ENCODE peak calls at places on chromosomes 13 and 19, in seven cellular contexts. X, P, O, U, S, W and A are unnamed samples.

GRCh38 chr19:47749326-47749725 is 4.0 kb downstream of the NOP53 start:
- DNase-seq in X (no peak), P (no peak), W (no peak), O (no peak), S (no peak), U (no peak), A (no peak)

GRCh38 chr13:40996433-40997095 is 22.6 kb downstream of the ELF1 start:
- DNase-seq in U (no peak), X (no peak), O (no peak), P (no peak), S (no peak), W (no peak), A (no peak)

GRCh38 chr13:40452741-40453665 is 213.4 kb downstream of the FOXO1 start:
- DNase-seq in S (no peak), P (no peak), W (no peak), O (no peak), X (peak; percentile 8), U (no peak), A (no peak)

GRCh38 chr19:30371157-30371845 is 883 bp upstream of the ZNF536 start:
- DNase-seq in U (no peak), O (no peak), P (no peak), X (no peak), S (no peak), W (no peak), A (no peak)

GRCh38 chr19:29596885-29597525 is 9.1 kb upstream of the POP4 start:
- DNase-seq in W (no peak), P (no peak), X (peak; percentile 40), O (peak; percentile 20), U (no peak), S (peak; percentile 8), A (no peak)

GRCh38 chr19:9054207-9054606 is 32.7 kb upstream of the OR1M1 start:
- DNase-seq in U (no peak), O (no peak), W (no peak), P (no peak), X (no peak), S (no peak), A (no peak)

GRCh38 chr13:92074658-92075057 is 676.2 kb downstream of the GPC5 start:
- DNase-seq in X (no peak), P (no peak), O (peak; percentile 4), W (no peak), S (no peak), U (no peak), A (no peak)

GRCh38 chr13:61546413-61546812 is 130.8 kb upstream of the PCDH20 start:
- DNase-seq in P (no peak), W (no peak), U (no peak), O (no peak), S (no peak), X (no peak), A (no peak)

GRCh38 chr13:92838786-92839185 is 387.8 kb upstream of the GPC6 start:
- DNase-seq in U (peak; percentile 50), X (peak; percentile 94), S (peak; percentile 51), W (no peak), P (no peak), O (no peak), A (no peak)

GRCh38 chr19:28549680-28550277 is 663.2 kb downstream of the UQCRFS1 start:
- DNase-seq in P (no peak), S (no peak), W (no peak), O (no peak), U (no peak), X (no peak), A (no peak)

GRCh38 chr19:4518345-4519171 is at the start of gene PLIN4:
- DNase-seq in X (peak; percentile 38), P (no peak), O (no peak), U (no peak), S (no peak), W (peak; percentile 87), A (no peak)

GRCh38 chr13:52879950-52880650 is 31.7 kb upstream of the PCDH8 start:
- DNase-seq in W (no peak), O (no peak), S (no peak), X (no peak), P (peak; percentile 29), U (no peak), A (no peak)

GRCh38 chr13:66700336-66700735 is 529.8 kb downstream of the PCDH9 start:
- DNase-seq in P (no peak), U (no peak), S (no peak), X (no peak), O (no peak), W (no peak), A (no peak)

GRCh38 chr13:95192998-95193397 is 108.3 kb downstream of the ABCC4 start:
- DNase-seq in S (no peak), W (no peak), O (no peak), X (no peak), U (no peak), P (no peak), A (no peak)

GRCh38 chr13:32734511-32734910 is 148.3 kb downstream of the PDS5B start:
- DNase-seq in U (peak; percentile 28), P (no peak), W (no peak), O (no peak), S (peak; percentile 20), X (peak; percentile 88), A (no peak)

GRCh38 chr13:86792153-86792651 is 879.0 kb upstream of the SLITRK5 start:
- DNase-seq in O (no peak), X (no peak), S (no peak), U (no peak), P (no peak), W (no peak), A (no peak)

GRCh38 chr19:29616541-29616940 is 10.5 kb downstream of the POP4 start:
- DNase-seq in O (no peak), S (no peak), X (no peak), W (no peak), P (no peak), U (no peak), A (no peak)

GRCh38 chr13:41562083-41562482 is 104.7 kb downstream of the RGCC start:
- DNase-seq in W (peak; percentile 68), X (peak; percentile 92), S (peak; percentile 81), O (no peak), U (peak; percentile 38), P (no peak), A (no peak)

GRCh38 chr13:46609052-46609451 is 56.1 kb downstream of the LRCH1 start:
- DNase-seq in S (no peak), X (no peak), U (no peak), P (no peak), W (no peak), O (no peak), A (no peak)

GRCh38 chr19:4591296-4591695 is 31.8 kb upstream of the SEMA6B start:
- DNase-seq in O (no peak), P (no peak), U (no peak), W (no peak), X (no peak), S (no peak), A (no peak)

GRCh38 chr13:102395174-102395573 is 6.7 kb downstream of the FGF14 start:
- DNase-seq in X (no peak), O (no peak), U (no peak), W (no peak), S (no peak), P (no peak), A (no peak)

GRCh38 chr19:10256970-10257615 is 5.1 kb downstream of the MRPL4 start:
- DNase-seq in W (no peak), X (no peak), S (no peak), O (no peak), P (no peak), U (no peak), A (no peak)

GRCh38 chr13:94776300-94776699 is 64.0 kb upstream of the SOX21 start:
- DNase-seq in O (no peak), P (no peak), U (no peak), S (no peak), W (no peak), X (no peak), A (no peak)

GRCh38 chr13:112968910-112969691 is at the start of gene MCF2L:
- DNase-seq in P (peak; percentile 22), S (no peak), O (peak; percentile 38), X (peak; percentile 31), U (no peak), W (no peak), A (peak; percentile 76)
- H3K4me3 ChIP-seq in P (peak within 1 kb of the TSS; percentile 67), S (peak within 1 kb of the TSS; percentile 10), O (peak within 1 kb of the TSS; percentile 56), X (no peak within 1 kb of the TSS), U (no peak within 1 kb of the TSS), W (peak within 1 kb of the TSS; percentile 53), A (peak within 1 kb of the TSS; percentile 49)

GRCh38 chr13:73599232-73600128 is 534.7 kb downstream of the KLF12 start:
- DNase-seq in P (no peak), U (no peak), W (no peak), X (no peak), O (no peak), S (no peak), A (no peak)

GRCh38 chr13:73596382-73596781 is 537.6 kb downstream of the KLF5 start:
- DNase-seq in P (no peak), S (no peak), U (no peak), X (no peak), W (no peak), O (no peak), A (no peak)

GRCh38 chr13:73601708-73602107 is 532.5 kb downstream of the KLF12 start:
- DNase-seq in O (no peak), S (no peak), X (no peak), U (no peak), W (no peak), P (no peak), A (no peak)

GRCh38 chr13:73602295-73602694 is 531.9 kb downstream of the KLF12 start:
- DNase-seq in P (no peak), X (peak; percentile 28), W (no peak), S (no peak), U (no peak), O (no peak), A (no peak)

DNA sequence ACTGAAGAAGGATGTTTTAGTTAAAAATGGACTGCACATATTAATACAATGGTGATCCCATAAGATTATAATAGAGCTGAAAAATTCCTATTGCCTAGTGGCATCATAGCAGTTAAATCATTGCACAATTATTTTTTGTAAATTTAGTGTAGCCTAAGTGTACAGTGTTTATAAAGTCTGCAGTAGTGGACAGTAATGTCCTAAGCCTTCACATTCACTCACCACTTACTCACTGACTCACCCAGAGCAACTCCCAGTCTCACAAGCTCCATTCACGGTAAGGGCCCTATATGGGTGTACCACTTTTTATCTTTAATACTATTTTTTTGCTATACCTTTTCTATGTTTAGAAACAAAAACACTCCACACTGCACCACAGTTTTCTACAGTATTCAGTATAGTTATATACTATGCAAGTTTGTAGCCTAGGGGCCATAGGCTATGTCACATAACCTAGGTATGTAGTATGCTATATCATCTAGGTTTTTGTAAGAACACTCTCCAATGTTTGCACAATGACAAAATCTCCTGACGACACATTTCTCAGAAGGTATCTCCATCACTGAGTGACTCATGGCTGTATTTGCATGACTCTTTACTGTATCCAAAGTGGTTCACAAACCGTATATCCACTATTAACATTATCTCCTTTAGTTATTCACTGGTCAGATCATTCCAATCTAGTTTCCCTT is 536.0 kb downstream of the KLF12 start:
- DNase-seq in O (no peak), X (peak; percentile 82), W (no peak), S (peak; percentile 32), U (no peak), P (no peak), A (no peak)
- H3K4me3 ChIP-seq in O (no peak overlapping the region), X (no peak overlapping the region), W (no peak overlapping the region), S (no peak overlapping the region), U (no peak overlapping the region), P (no peak overlapping the region), A (no peak overlapping the region)

GRCh38 chr19:19627442-19627715 is 641 bp downstream of the LPAR2 start:
- DNase-seq in S (no peak), W (no peak), X (no peak), U (no peak), O (no peak), P (no peak), A (no peak)
- H3K4me3 ChIP-seq in S (no peak overlapping the region), W (peak overlapping the region; percentile 59), X (no peak overlapping the region), U (no peak overlapping the region), O (no peak overlapping the region), P (peak overlapping the region; percentile 91), A (peak overlapping the region; percentile 50)

GRCh38 chr19:1258707-1259205 is 10.4 kb downstream of the MIDN start:
- DNase-seq in P (no peak), O (no peak), W (no peak), S (no peak), U (no peak), X (no peak), A (no peak)
- H3K4me3 ChIP-seq in P (no peak overlapping the region), O (no peak overlapping the region), W (peak overlapping the region; percentile 37), S (no peak overlapping the region), U (no peak overlapping the region), X (no peak overlapping the region), A (peak overlapping the region; percentile 68)